ENCODE peak calls at places on chromosomes 13 and 19, in nine cellular contexts. One of them, this sample, is unnamed.

GRCh38 chr19:35742121-35742724 is at the start of gene IGFLR1:
- DNase-seq in lung microvascular endothelial cell: no peak
- DNase-seq in NCI-H774: no peak
- DNase-seq in left colon: no peak
- DNase-seq in bronchial epithelial cell: no peak
- DNase-seq in aorta: peak
- DNase-seq in stimulated activated CD4-positive, alpha-beta T cell treated with anti-CD3 and anti-CD28 coated beads, TNF-alpha, amount 100 ng/mL, for 4 hours: peak
- DNase-seq in amniotic epithelial cell: no peak
- DNase-seq in cardiac fibroblast: no peak
- DNase-seq in this sample: no peak

GRCh38 chr19:51698296-51698695 is 5.2 kb downstream of the SPACA6 start:
- DNase-seq in lung microvascular endothelial cell: no peak
- DNase-seq in NCI-H774: no peak
- DNase-seq in left colon: no peak
- DNase-seq in bronchial epithelial cell: no peak
- DNase-seq in aorta: no peak
- DNase-seq in stimulated activated CD4-positive, alpha-beta T cell treated with anti-CD3 and anti-CD28 coated beads, TNF-alpha, amount 100 ng/mL, for 4 hours: no peak
- DNase-seq in amniotic epithelial cell: peak
- DNase-seq in cardiac fibroblast: peak
- DNase-seq in this sample: no peak

GRCh38 chr13:40490086-40490723 is 176.2 kb downstream of the FOXO1 start:
- DNase-seq in lung microvascular endothelial cell: no peak
- DNase-seq in NCI-H774: no peak
- DNase-seq in left colon: no peak
- DNase-seq in bronchial epithelial cell: no peak
- DNase-seq in aorta: no peak
- DNase-seq in stimulated activated CD4-positive, alpha-beta T cell treated with anti-CD3 and anti-CD28 coated beads, TNF-alpha, amount 100 ng/mL, for 4 hours: no peak
- DNase-seq in amniotic epithelial cell: no peak
- DNase-seq in cardiac fibroblast: no peak
- DNase-seq in this sample: no peak

GRCh38 chr13:73168993-73169401 is 110.2 kb downstream of the KLF5 start:
- DNase-seq in lung microvascular endothelial cell: no peak
- DNase-seq in NCI-H774: no peak
- DNase-seq in left colon: no peak
- DNase-seq in bronchial epithelial cell: peak
- DNase-seq in aorta: no peak
- DNase-seq in stimulated activated CD4-positive, alpha-beta T cell treated with anti-CD3 and anti-CD28 coated beads, TNF-alpha, amount 100 ng/mL, for 4 hours: no peak
- DNase-seq in amniotic epithelial cell: no peak
- DNase-seq in cardiac fibroblast: peak
- DNase-seq in this sample: no peak

GRCh38 chr19:41746593-41747227 is 8.6 kb upstream of the CEACAM6 start:
- DNase-seq in lung microvascular endothelial cell: peak
- DNase-seq in NCI-H774: peak
- DNase-seq in left colon: peak
- DNase-seq in bronchial epithelial cell: peak
- DNase-seq in aorta: no peak
- DNase-seq in stimulated activated CD4-positive, alpha-beta T cell treated with anti-CD3 and anti-CD28 coated beads, TNF-alpha, amount 100 ng/mL, for 4 hours: no peak
- DNase-seq in amniotic epithelial cell: peak
- DNase-seq in cardiac fibroblast: peak
- DNase-seq in this sample: no peak

GRCh38 chr13:65470781-65471180 is 1759.4 kb downstream of the PCDH9 start:
- DNase-seq in lung microvascular endothelial cell: no peak
- DNase-seq in NCI-H774: no peak
- DNase-seq in left colon: no peak
- DNase-seq in bronchial epithelial cell: no peak
- DNase-seq in aorta: no peak
- DNase-seq in stimulated activated CD4-positive, alpha-beta T cell treated with anti-CD3 and anti-CD28 coated beads, TNF-alpha, amount 100 ng/mL, for 4 hours: no peak
- DNase-seq in amniotic epithelial cell: peak
- DNase-seq in cardiac fibroblast: peak
- DNase-seq in this sample: no peak

GRCh38 chr19:42176990-42177685 is 40.3 kb downstream of the DEDD2 start:
- DNase-seq in lung microvascular endothelial cell: peak
- DNase-seq in NCI-H774: peak
- DNase-seq in left colon: peak
- DNase-seq in bronchial epithelial cell: peak
- DNase-seq in aorta: peak
- DNase-seq in stimulated activated CD4-positive, alpha-beta T cell treated with anti-CD3 and anti-CD28 coated beads, TNF-alpha, amount 100 ng/mL, for 4 hours: peak
- DNase-seq in amniotic epithelial cell: peak
- DNase-seq in cardiac fibroblast: peak
- DNase-seq in this sample: no peak

GRCh38 chr13:32838985-32839384 is 177.2 kb upstream of the KL start:
- DNase-seq in lung microvascular endothelial cell: peak
- DNase-seq in NCI-H774: peak
- DNase-seq in left colon: no peak
- DNase-seq in bronchial epithelial cell: no peak
- DNase-seq in aorta: no peak
- DNase-seq in stimulated activated CD4-positive, alpha-beta T cell treated with anti-CD3 and anti-CD28 coated beads, TNF-alpha, amount 100 ng/mL, for 4 hours: no peak
- DNase-seq in amniotic epithelial cell: no peak
- DNase-seq in cardiac fibroblast: peak
- DNase-seq in this sample: no peak

GRCh38 chr13:84744203-84744602 is 861.9 kb upstream of the SLITRK1 start:
- DNase-seq in lung microvascular endothelial cell: no peak
- DNase-seq in NCI-H774: no peak
- DNase-seq in left colon: no peak
- DNase-seq in bronchial epithelial cell: no peak
- DNase-seq in aorta: no peak
- DNase-seq in stimulated activated CD4-positive, alpha-beta T cell treated with anti-CD3 and anti-CD28 coated beads, TNF-alpha, amount 100 ng/mL, for 4 hours: no peak
- DNase-seq in amniotic epithelial cell: no peak
- DNase-seq in cardiac fibroblast: no peak
- DNase-seq in this sample: no peak

GRCh38 chr19:19643158-19644053 is at the start of gene GMIP:
- DNase-seq in lung microvascular endothelial cell: peak
- DNase-seq in NCI-H774: peak
- DNase-seq in left colon: peak
- DNase-seq in bronchial epithelial cell: peak
- DNase-seq in aorta: peak
- DNase-seq in stimulated activated CD4-positive, alpha-beta T cell treated with anti-CD3 and anti-CD28 coated beads, TNF-alpha, amount 100 ng/mL, for 4 hours: peak
- DNase-seq in amniotic epithelial cell: no peak
- DNase-seq in cardiac fibroblast: peak
- DNase-seq in this sample: peak

GRCh38 chr19:35905178-35905727 is 2.8 kb downstream of the TYROBP start:
- DNase-seq in lung microvascular endothelial cell: no peak
- DNase-seq in NCI-H774: no peak
- DNase-seq in left colon: no peak
- DNase-seq in bronchial epithelial cell: no peak
- DNase-seq in aorta: no peak
- DNase-seq in stimulated activated CD4-positive, alpha-beta T cell treated with anti-CD3 and anti-CD28 coated beads, TNF-alpha, amount 100 ng/mL, for 4 hours: no peak
- DNase-seq in amniotic epithelial cell: no peak
- DNase-seq in cardiac fibroblast: no peak
- DNase-seq in this sample: no peak

GRCh38 chr13:106535552-106536243 is at the start of gene EFNB2:
- DNase-seq in lung microvascular endothelial cell: peak
- DNase-seq in NCI-H774: peak
- DNase-seq in left colon: peak
- DNase-seq in bronchial epithelial cell: peak
- DNase-seq in aorta: peak
- DNase-seq in stimulated activated CD4-positive, alpha-beta T cell treated with anti-CD3 and anti-CD28 coated beads, TNF-alpha, amount 100 ng/mL, for 4 hours: peak
- DNase-seq in amniotic epithelial cell: peak
- DNase-seq in cardiac fibroblast: peak
- DNase-seq in this sample: peak

This sample was measured in NCI-H1048.